ENCODE peak calls at places on chromosomes 3 and 15, in four cellular contexts. T, S, Y and V are unnamed samples.

GRCh38 chr15:88707766-88708165 is 69.0 kb downstream of the ISG20 start:
- DNase-seq in S (no peak), T (no peak), Y (peak; percentile 11), V (no peak)

GRCh38 chr3:168091299-168091852 is 4.3 kb downstream of the GOLIM4 start:
- DNase-seq in T (no peak), S (no peak), Y (no peak), V (no peak)

GRCh38 chr3:32493437-32494414 is 8.9 kb downstream of the CMTM6 start:
- DNase-seq in S (no peak), Y (no peak), T (no peak), V (no peak)

GRCh38 chr3:156826896-156827882 is 1.0 kb downstream of the LEKR1 start:
- DNase-seq in S (no peak), Y (no peak), T (peak; percentile 56), V (no peak)

GRCh38 chr15:38883987-38884386 is 319.4 kb upstream of the RASGRP1 start:
- DNase-seq in S (no peak), T (peak; percentile 71), Y (peak; percentile 58), V (no peak)

GRCh38 chr15:78322724-78323395 is 17.3 kb upstream of the CRABP1 start:
- DNase-seq in Y (no peak), S (no peak), T (no peak), V (no peak)

GRCh38 chr3:19267040-19267439 is 118.7 kb downstream of the KCNH8 start:
- DNase-seq in T (no peak), Y (no peak), S (no peak), V (no peak)

GRCh38 chr15:31300208-31300661 is 26.4 kb upstream of the KLF13 start:
- DNase-seq in T (peak; percentile 37), S (no peak), Y (no peak), V (no peak)

GRCh38 chr15:63013052-63013808 is 29.3 kb upstream of the TPM1 start:
- DNase-seq in Y (peak; percentile 76), S (no peak), T (no peak), V (no peak)

GRCh38 chr3:82085811-82086475 is 324.5 kb upstream of the GBE1 start:
- DNase-seq in T (no peak), S (no peak), Y (peak; percentile 14), V (no peak)

GRCh38 chr3:129428382-129429079 is at the start of gene EFCAB12:
- DNase-seq in S (peak; percentile 88), Y (peak; percentile 96), T (peak; percentile 95), V (peak; percentile 75)

GRCh38 chr3:48960841-48961413 is 29.1 kb upstream of the P4HTM start:
- DNase-seq in Y (peak; percentile 57), S (no peak), T (no peak), V (no peak)

GRCh38 chr3:169694117-169694516 is 30.6 kb upstream of the MECOM start:
- DNase-seq in T (no peak), Y (peak; percentile 50), S (no peak), V (no peak)

GRCh38 chr3:59212128-59212764 is 162.4 kb upstream of the CFAP20DC start:
- DNase-seq in T (peak; percentile 68), S (no peak), Y (peak; percentile 61), V (peak; percentile 26)

GRCh38 chr15:101179341-101180153 is 72.3 kb downstream of the CHSY1 start:
- DNase-seq in T (peak; percentile 71), S (no peak), Y (peak; percentile 48), V (peak; percentile 69)

GRCh38 chr3:43004282-43004681 is 25.2 kb downstream of the GASK1A start:
- DNase-seq in T (no peak), Y (no peak), S (no peak), V (no peak)

GRCh38 chr3:37500518-37500917 is 326.1 kb upstream of the LRRFIP2 start:
- DNase-seq in Y (no peak), T (no peak), S (no peak), V (no peak)

GRCh38 chr3:194657439-194657838 is 14.6 kb downstream of the LSG1 start:
- DNase-seq in Y (no peak), S (no peak), T (no peak), V (no peak)

GRCh38 chr3:55454611-55455010 is 32.5 kb downstream of the WNT5A start:
- DNase-seq in Y (no peak), T (no peak), S (no peak), V (no peak)

GRCh38 chr3:39178553-39178952 is 13.8 kb downstream of the XIRP1 start:
- DNase-seq in T (no peak), S (no peak), Y (peak; percentile 62), V (no peak)

GRCh38 chr3:194306771-194307640 is 44.1 kb downstream of the CPN2 start:
- DNase-seq in S (no peak), T (no peak), Y (no peak), V (no peak)

GRCh38 chr15:53037904-53038303 is 247.8 kb upstream of the ONECUT1 start:
- DNase-seq in T (no peak), Y (no peak), S (no peak), V (no peak)

GRCh38 chr3:52535411-52536111 is 844 bp upstream of the UQCC5 start:
- DNase-seq in Y (no peak), T (no peak), S (no peak), V (no peak)

GRCh38 chr15:90915216-90915807 is 12.2 kb downstream of the MAN2A2 start:
- DNase-seq in T (no peak), Y (no peak), S (no peak), V (no peak)

GRCh38 chr3:85821130-85821756 is 862.5 kb downstream of the CADM2 start:
- DNase-seq in T (peak; percentile 21), S (no peak), Y (no peak), V (no peak)

GRCh38 chr3:117553461-117553860 is 843.9 kb downstream of the TUSC7 start:
- DNase-seq in T (no peak), S (no peak), Y (no peak), V (no peak)

GRCh38 chr3:138257986-138258385 is 70.9 kb downstream of the ARMC8 start:
- DNase-seq in S (no peak), Y (no peak), T (no peak), V (no peak)

GRCh38 chr3:164458986-164459385 is 619.3 kb downstream of the SI start:
- DNase-seq in T (no peak), S (no peak), Y (peak; percentile 11), V (peak; percentile 77)

GRCh38 chr3:129569856-129570255 is 26.9 kb downstream of the H1-8 start:
- DNase-seq in S (no peak), T (no peak), Y (no peak), V (no peak)

GRCh38 chr3:134232146-134232545 is 18.5 kb downstream of the RYK start:
- DNase-seq in S (no peak), T (no peak), Y (peak; percentile 31), V (no peak)

GRCh38 chr3:129289201-129289921 is 10.7 kb downstream of the HMCES start:
- DNase-seq in S (no peak), Y (peak; percentile 74), T (no peak), V (peak; percentile 71)

GRCh38 chr15:40754574-40754882 is 526 bp downstream of the RMDN3 start:
- DNase-seq in T (no peak), Y (no peak), S (peak; percentile 20), V (no peak)